ENCODE peak calls at places on chromosomes 5 and 9, in ten cellular contexts. A is suprapubic skin, X is lower lobe of right lung, W is IMR-90, O is tibial nerve, V is H9, B is ascending aorta, H is Peyer's patch, G is pancreas, D is dorsolateral prefrontal cortex. R is an unnamed sample.

GRCh38 chr5:125032286-125032685 is 285.8 kb upstream of the ZNF608 start:
- DNase-seq in B (no peak), X (no peak), H (no peak), V (no peak), G (no peak), O (no peak), D (no peak), A (no peak), W (peak; percentile 42), R (no peak)

GRCh38 chr5:128974567-128974966 is 9.3 kb downstream of the SLC27A6 start:
- DNase-seq in D (no peak), G (no peak), V (no peak), A (no peak), O (no peak), B (no peak), X (no peak), H (no peak), W (no peak), R (no peak)

GRCh38 chr5:181184845-181185216 is 20.2 kb downstream of the TRIM7 start:
- DNase-seq in W (no peak), H (no peak), X (peak; percentile 14), D (no peak), G (no peak), B (no peak), O (no peak), V (no peak), A (no peak), R (no peak)

GRCh38 chr5:142446131-142446959 is 121.5 kb upstream of the SPRY4 start:
- DNase-seq in W (peak; percentile 84), H (no peak), D (no peak), X (no peak), V (no peak), B (no peak), O (no peak), A (no peak), G (no peak), R (no peak)

GRCh38 chr5:969421-969839 is 39.2 kb upstream of the NKD2 start:
- DNase-seq in O (no peak), H (no peak), X (no peak), V (no peak), W (peak; percentile 5), D (no peak), B (no peak), A (no peak), G (no peak), R (no peak)

GRCh38 chr5:177982072-177982727 is 13.8 kb downstream of the PROP1 start:
- DNase-seq in D (no peak), G (no peak), V (peak; percentile 87), X (peak; percentile 57), O (no peak), W (no peak), H (no peak), A (no peak), B (no peak), R (no peak)

GRCh38 chr9:98504883-98505282 is 203.9 kb downstream of the GABBR2 start:
- DNase-seq in H (no peak), D (no peak), G (no peak), V (no peak), O (no peak), A (no peak), B (no peak), W (no peak), X (no peak), R (no peak)

GRCh38 chr9:114643001-114643400 is 14.6 kb downstream of the TEX53 start:
- DNase-seq in V (no peak), A (no peak), D (no peak), H (no peak), X (no peak), W (no peak), O (no peak), G (no peak), B (no peak), R (no peak)

GRCh38 chr5:149310947-149311675 is 34.2 kb upstream of the GRPEL2 start:
- DNase-seq in A (no peak), H (no peak), D (no peak), X (no peak), W (peak; percentile 83), G (no peak), V (peak; percentile 47), B (no peak), O (no peak), R (no peak)

GRCh38 chr5:128537306-128537998 is 593 bp downstream of the FBN2 start:
- DNase-seq in V (peak; percentile 55), H (no peak), A (no peak), G (peak; percentile 60), B (no peak), X (peak; percentile 50), O (no peak), W (peak; percentile 55), D (no peak), R (no peak)

DNA sequence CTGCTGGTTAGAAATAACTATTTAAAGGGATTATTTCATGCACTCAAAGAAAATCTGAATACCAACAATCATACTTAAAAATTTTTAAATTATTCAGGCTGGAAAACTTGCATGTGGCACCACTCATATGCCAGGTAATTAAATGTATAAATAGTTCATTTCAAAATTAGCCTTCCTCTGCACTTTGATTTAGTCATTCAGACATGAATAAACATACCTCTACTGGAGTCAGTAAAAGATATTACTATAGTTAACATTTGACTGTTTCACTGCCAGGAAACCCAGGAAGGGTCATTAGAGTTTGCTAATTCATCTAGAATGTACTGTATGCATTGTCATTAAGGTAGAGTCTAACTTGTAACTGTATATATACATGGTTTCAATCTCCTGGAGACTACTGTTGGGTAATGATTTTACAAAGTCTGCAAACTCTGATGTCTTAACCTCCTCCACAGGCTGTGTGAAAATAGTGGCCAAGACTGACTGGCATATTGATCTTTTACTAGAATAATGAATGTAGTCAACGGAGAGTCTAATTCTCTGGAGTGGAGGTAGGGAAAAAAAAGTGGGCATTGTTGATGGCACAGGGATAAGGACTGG is 43.7 kb downstream of the TEX10 start:
- DNase-seq in B (no peak), O (no peak), W (peak; percentile 85), H (no peak), G (no peak), A (no peak), X (no peak), V (no peak), D (no peak), R (no peak)
- H3K27ac ChIP-seq in B (no peak overlapping the region), O (no peak overlapping the region), W (no peak overlapping the region), H (no peak overlapping the region), G (no peak overlapping the region), A (no peak overlapping the region), X (no peak overlapping the region), V (no peak overlapping the region), D (no peak overlapping the region), R (no peak overlapping the region)

DNA sequence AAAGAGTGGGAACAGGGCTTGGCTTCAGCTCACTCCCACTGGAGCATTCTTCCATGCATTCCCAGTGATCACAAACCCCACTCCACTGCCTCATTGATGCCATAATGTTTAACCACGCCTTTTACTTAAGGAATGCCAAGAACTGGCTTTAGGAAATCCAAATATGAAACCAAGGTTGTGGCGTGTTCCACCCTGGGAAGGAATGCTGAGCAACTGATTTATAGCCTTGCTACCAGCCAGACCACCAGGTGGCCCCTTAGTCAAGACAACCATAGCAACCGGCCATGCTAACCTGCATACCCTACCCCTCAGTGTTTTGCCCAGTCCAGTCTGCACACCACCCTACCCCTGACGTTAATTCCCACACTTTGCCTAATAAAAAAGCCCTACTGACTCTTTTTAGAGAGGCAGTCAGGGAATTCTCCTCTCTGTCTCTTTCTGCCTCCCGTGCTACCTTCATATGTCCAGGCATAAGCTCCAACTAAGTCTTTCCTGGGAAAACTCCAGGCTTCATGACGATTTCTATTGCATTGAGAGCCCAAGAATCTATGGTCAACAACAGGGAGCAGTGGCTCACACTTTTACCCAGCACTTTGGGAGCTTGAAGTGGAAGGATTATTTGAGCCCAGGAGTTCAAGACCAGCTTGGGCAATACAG is 27.0 kb upstream of the PRRC2B start:
- DNase-seq in B (no peak), V (peak; percentile 64), O (no peak), X (no peak), G (no peak), A (no peak), W (peak; percentile 49), H (no peak), D (no peak), R (no peak)
- TF ChIP-seq CTCF in B (peak; percentile 19), V (peak; percentile 65), O (peak; percentile 31), X (peak; percentile 38), G (no peak), A (no peak), W (peak; percentile 38), H (no peak), D (peak; percentile 43), R (peak; percentile 40)

GRCh38 chr9:20441166-20441565 is 181.1 kb downstream of the MLLT3 start:
- DNase-seq in A (no peak), W (no peak), X (no peak), H (no peak), B (no peak), G (no peak), V (no peak), D (no peak), O (no peak), R (no peak)

GRCh38 chr9:20441704-20442423 is 180.4 kb downstream of the MLLT3 start:
- DNase-seq in H (no peak), X (no peak), V (no peak), O (no peak), D (no peak), W (peak; percentile 9), B (no peak), G (no peak), A (no peak), R (no peak)

GRCh38 chr9:20437466-20437865 is 184.8 kb downstream of the MLLT3 start:
- DNase-seq in D (no peak), X (no peak), V (no peak), O (no peak), W (peak; percentile 58), A (no peak), G (no peak), B (no peak), H (no peak), R (no peak)

DNA sequence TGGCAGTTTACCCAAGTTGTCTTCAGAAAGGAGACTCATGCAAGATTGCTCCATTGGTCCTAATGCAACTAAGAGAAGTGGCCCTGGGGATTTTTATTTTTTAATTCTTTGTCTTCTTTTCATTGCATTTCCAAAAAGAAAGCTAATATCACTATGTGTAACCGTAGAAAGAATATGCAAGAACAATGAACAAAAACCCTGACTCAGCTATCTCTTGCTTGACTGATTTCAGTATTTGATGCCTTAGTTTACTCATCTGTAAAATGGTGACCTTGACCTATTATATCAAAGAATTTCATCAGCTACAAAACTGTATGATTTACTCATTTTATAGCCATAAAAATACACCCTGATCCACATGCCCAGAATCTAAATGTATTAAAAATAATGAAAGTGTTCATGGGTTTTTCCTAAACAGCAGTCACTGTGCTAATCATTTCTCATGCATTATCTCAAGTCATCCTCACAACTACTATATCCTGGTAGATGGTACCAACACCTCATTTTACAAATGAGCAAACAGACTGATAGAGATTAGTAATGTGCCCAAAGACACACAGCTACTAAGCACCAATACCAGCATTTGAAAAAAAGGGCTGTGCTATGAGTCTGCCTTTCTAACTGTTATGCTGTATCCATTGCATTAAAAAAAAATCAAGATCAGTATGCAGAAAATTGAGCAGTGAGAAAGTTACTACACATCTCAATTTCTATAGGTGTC is 185.7 kb downstream of the MLLT3 start:
- DNase-seq in D (no peak), V (no peak), B (no peak), H (no peak), O (no peak), G (no peak), A (no peak), W (no peak), X (no peak), R (no peak)
- H3K27me3 ChIP-seq in D (no peaks in the 10 kb centered on the region), V (no peaks in the 10 kb centered on the region), B (no peaks in the 10 kb centered on the region), H (no peaks in the 10 kb centered on the region), O (no peaks in the 10 kb centered on the region), G (no peaks in the 10 kb centered on the region), A (no peaks in the 10 kb centered on the region), W (no peaks in the 10 kb centered on the region), X (no peaks in the 10 kb centered on the region), R (no peaks in the 10 kb centered on the region)

GRCh38 chr5:69004127-69004526 is 89.7 kb upstream of the SLC30A5 start:
- DNase-seq in G (no peak), O (no peak), W (no peak), A (no peak), H (no peak), D (no peak), V (no peak), X (no peak), B (no peak), R (no peak)
- H3K27ac ChIP-seq in G (no peak overlapping the region), O (no peak overlapping the region), W (no peak overlapping the region), A (no peak overlapping the region), H (no peak overlapping the region), D (no peak overlapping the region), V (no peak overlapping the region), X (no peak overlapping the region), B (no peak overlapping the region), R (no peak overlapping the region)